ENCODE peak calls at places on chromosomes 5 and 9, in five cellular contexts. M is colonic mucosa, I is Panc1, X is left ventricle myocardium inferior, G is uterus. F is an unnamed sample. For H3K36me3, the result is how much of the 10 kb centered on the place peaks cover.

GRCh38 chr5:180080670-180081280 is 9.2 kb upstream of the RNF130 start:
- DNase-seq in G (no peak), M (no peak), X (no peak), I (no peak), F (no peak)

GRCh38 chr9:129901922-129902321 is 66.7 kb downstream of the USP20 start:
- DNase-seq in I (no peak), M (no peak), X (no peak), G (no peak), F (no peak)

GRCh38 chr5:68562308-68562707 is 346.8 kb downstream of the PIK3R1 start:
- DNase-seq in I (no peak), G (no peak), M (peak), X (no peak), F (no peak)

GRCh38 chr5:81151546-81151945 is 81.6 kb upstream of the CKMT2 start:
- DNase-seq in G (no peak), M (no peak), I (no peak), X (no peak), F (no peak)

GRCh38 chr5:37774912-37775483 is 64.8 kb downstream of the GDNF start:
- DNase-seq in X (no peak), G (no peak), I (no peak), M (peak), F (no peak)

GRCh38 chr5:80781356-80781755 is 126.6 kb upstream of the DHFR start:
- DNase-seq in G (no peak), M (no peak), I (no peak), X (no peak), F (peak)

GRCh38 chr5:91642592-91642991 is 259.5 kb upstream of the ARRDC3 start:
- DNase-seq in M (no peak), G (no peak), X (no peak), I (no peak), F (no peak)

GRCh38 chr5:173972844-173973613 is 15.9 kb upstream of the C5orf47 start:
- DNase-seq in X (peak), M (peak), I (peak), G (peak), F (peak)

GRCh38 chr9:132833451-132834130 is 44.5 kb downstream of the AK8 start:
- DNase-seq in I (no peak), M (no peak), G (no peak), X (no peak), F (no peak)

GRCh38 chr5:178786859-178787499 is 56.5 kb upstream of the ZNF354A start:
- DNase-seq in M (no peak), I (peak), G (peak), X (no peak), F (peak)

GRCh38 chr9:96621619-96622018 is 2.0 kb upstream of the CDC14B start:
- DNase-seq in X (no peak), G (no peak), I (no peak), M (no peak), F (no peak)

GRCh38 chr5:76718381-76718832 is 2.5 kb downstream of the F2R start:
- DNase-seq in I (no peak), G (no peak), X (no peak), M (no peak), F (no peak)

GRCh38 chr5:1834022-1834551 is 32.9 kb downstream of the NDUFS6 start:
- DNase-seq in X (no peak), M (no peak), G (no peak), I (no peak), F (no peak)

GRCh38 chr9:108933231-108933630 is 693 bp downstream of the ELP1 start:
- DNase-seq in X (no peak), I (no peak), M (no peak), G (no peak), F (peak)

GRCh38 chr5:10276691-10277090 is 26.6 kb downstream of the CCT5 start:
- DNase-seq in I (no peak), G (no peak), M (no peak), X (no peak), F (no peak)

GRCh38 chr5:152271420-152271819 is 133.7 kb downstream of the NMUR2 start:
- DNase-seq in X (no peak), I (no peak), M (no peak), G (no peak), F (no peak)

GRCh38 chr9:31137151-31137849 is 1247.1 kb upstream of the ACO1 start:
- DNase-seq in I (no peak), X (no peak), G (no peak), M (no peak), F (peak)

GRCh38 chr5:91178461-91178860 is 204.7 kb downstream of the ARRDC3 start:
- DNase-seq in M (no peak), I (no peak), X (no peak), G (no peak), F (no peak)

GRCh38 chr5:83564069-83564749 is 92.7 kb downstream of the VCAN start:
- DNase-seq in X (no peak), G (no peak), M (no peak), I (peak), F (no peak)

GRCh38 chr5:123099514-123100151 is 10.6 kb downstream of the PRDM6 start:
- DNase-seq in X (no peak), G (no peak), I (no peak), M (no peak), F (no peak)

GRCh38 chr5:73233461-73234151 is 60.6 kb downstream of the TMEM174 start:
- DNase-seq in G (no peak), M (no peak), I (no peak), X (peak), F (no peak)

GRCh38 chr9:124665391-124666058 is 105.6 kb downstream of the NR6A1 start:
- DNase-seq in X (no peak), I (no peak), M (no peak), G (no peak), F (peak)

GRCh38 chr5:308672-309271 is 12.7 kb upstream of the AHRR start:
- DNase-seq in G (no peak), M (no peak), X (no peak), I (no peak), F (peak)

GRCh38 chr9:75582870-75583269 is 307.6 kb upstream of the PCSK5 start:
- DNase-seq in X (no peak), G (no peak), M (no peak), I (no peak), F (no peak)

GRCh38 chr5:374631-375335 is 53.3 kb downstream of the AHRR start:
- DNase-seq in I (no peak), X (no peak), M (peak), G (peak), F (no peak)

GRCh38 chr9:88661759-88662158 is 126.8 kb downstream of the NXNL2 start:
- DNase-seq in I (no peak), G (no peak), M (no peak), X (no peak), F (no peak)

GRCh38 chr9:15373201-15373530 is 49.5 kb upstream of the SNAPC3 start:
- DNase-seq in G (no peak), I (no peak), X (no peak), M (no peak), F (no peak)

GRCh38 chr5:66615136-66615535 is 18.9 kb downstream of the MAST4 start:
- DNase-seq in G (no peak), I (no peak), X (no peak), M (no peak), F (no peak)

DNA sequence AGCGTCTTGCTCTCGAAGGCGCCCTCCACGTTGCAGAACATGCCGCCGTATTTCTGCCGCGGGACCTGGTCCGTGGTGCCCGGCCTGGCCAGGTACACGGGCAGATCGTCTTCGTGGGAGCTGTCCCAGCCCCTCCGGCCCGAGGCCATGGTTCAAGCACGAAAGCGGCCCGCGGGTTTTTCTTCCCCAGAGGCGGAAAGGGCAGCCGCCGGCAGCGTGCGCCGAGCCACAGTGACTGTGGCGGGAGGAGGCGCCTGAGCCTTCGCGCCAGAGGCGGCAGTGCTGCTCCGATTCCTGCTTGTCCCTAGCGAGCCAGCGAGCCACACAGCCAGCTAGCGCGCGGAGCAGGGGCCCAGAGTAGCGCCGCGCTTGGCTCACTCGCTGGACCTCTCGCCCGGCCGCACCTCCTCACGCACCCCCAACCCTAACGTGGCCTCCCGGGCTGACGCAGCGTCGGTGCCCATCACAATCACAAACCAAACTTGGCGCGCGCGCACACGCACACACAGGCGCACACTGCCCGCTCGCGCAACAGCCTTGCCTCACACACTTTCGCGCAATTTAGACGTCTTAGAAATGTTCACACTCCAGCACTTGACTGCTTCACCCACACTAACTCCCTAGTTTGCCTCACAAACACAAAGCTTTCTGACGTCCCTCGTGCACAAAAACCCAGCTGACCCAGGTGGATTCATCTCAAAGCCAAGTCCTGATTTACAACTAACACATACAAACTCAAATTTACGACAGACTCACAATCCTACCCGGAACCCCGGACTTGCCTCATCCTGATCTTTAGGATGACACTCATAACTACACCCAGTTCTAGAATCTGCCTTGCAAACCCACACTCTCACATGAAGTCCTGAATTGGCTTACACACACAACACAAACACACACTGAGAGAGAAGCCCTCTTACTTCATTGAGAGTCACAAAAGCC is at the start of gene DPYSL3:
- DNase-seq in G (peak), X (peak), M (peak), I (no peak), F (no peak)
- TF ChIP-seq CTCF in G (no peak), X (peak), M (no peak), I (peak), F (peak)

GRCh38 chr5:87311400-87312279 is 44.0 kb downstream of the RASA1 start:
- DNase-seq in I (no peak), G (no peak), X (no peak), M (no peak), F (no peak)

GRCh38 chr5:87303324-87303723 is 35.6 kb downstream of the RASA1 start:
- DNase-seq in G (no peak), X (no peak), M (no peak), I (no peak), F (no peak)

GRCh38 chr5:87302061-87302460 is 34.4 kb downstream of the RASA1 start:
- DNase-seq in I (no peak), G (no peak), M (no peak), X (no peak), F (no peak)

DNA sequence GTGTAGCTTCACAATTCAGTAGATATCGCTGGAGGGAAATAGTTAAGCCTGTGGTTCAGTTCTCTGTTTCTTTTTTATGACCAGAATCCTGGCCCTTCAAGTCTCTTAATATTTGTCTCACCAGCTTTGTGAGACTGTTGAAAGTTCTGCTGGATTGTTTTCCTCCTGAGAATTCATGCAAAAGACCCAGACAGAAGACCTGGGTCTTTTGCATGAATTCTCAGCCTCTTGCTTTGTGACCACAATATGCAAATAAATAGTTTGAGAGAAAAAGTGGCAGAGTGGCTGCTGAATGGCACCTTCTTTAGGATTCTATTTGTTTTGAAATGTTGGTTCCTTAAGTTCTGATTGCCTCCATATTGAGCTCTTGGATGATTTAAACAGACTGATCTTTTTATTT is 40.3 kb downstream of the RASA1 start:
- DNase-seq in I (no peak), X (no peak), G (no peak), M (no peak), F (no peak)
- H3K4me3 ChIP-seq in I (no peak), X (no peak), G (no peak), M (no peak), F (no peak)

DNA sequence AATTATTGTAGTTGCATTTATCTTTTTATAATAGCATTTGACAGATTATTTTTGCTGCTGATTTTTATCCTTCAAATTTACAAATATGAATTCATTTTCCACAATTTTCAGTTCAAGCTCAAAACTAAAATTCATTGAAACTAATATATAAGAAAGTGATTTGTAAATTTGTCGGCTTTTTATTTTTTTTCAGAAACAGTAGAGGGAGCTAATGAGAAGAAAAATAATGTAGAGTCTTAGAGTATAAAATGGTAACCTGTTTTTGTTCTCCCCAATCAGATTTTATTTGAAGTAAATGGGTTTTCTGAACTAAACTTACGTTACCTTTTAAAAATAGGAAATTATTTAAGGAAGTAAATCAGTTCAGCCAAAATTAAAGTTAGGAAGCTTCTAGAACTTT is 19.2 kb downstream of the PRRC1 start:
- DNase-seq in M (no peak), G (no peak), I (no peak), X (no peak), F (no peak)
- H3K36me3 ChIP-seq in M (under half), G (under half), I (half or more), X (half or more), F (under half)

GRCh38 chr5:138542120-138542955 is 698 bp downstream of the ETF1 start:
- DNase-seq in I (no peak), G (no peak), M (peak), X (no peak), F (no peak)
- TF ChIP-seq CTCF in I (no peak), G (no peak), M (no peak), X (no peak), F (no peak)

DNA sequence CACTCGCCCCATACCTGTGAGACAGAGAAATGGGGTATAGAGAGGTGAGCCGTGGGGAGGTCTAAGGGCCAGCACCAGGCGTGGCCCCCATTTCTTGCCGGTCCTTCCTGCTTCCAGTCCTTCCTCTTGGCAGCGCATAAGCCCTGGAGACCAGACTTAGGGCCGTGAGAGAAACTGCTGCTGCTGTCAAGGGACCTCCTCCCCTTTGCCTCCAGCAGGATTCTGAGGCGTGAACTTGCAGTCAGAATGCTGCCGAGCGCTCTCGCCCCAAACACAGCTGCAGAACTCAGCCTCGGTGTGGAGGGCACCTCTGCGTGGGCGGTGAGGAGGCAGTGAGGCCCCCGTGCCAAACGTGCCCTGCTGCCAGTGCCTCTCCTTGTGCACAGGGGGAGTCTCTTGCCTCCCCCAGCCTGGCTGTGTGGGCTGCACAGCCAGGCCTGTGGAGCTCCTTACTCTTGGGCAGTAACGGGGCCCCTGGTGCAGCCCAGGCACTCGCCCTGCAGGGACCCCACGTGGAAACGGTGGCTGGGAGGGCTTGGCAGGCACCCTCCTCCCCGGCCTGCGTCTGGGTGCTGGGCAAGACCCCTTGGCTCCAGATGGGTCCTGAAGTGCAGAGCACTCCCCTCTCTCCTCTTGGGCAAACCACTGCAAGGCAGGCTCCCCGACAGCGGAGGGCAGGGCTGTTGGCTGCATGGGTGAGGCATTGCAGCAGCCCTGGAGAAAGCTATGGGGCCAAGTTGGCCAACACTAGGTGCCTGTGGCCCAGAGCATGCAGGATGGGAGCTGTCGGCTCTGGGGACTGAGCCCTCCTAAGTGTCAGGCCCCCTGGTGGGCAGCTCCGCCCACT is 85.4 kb downstream of the RXRA start:
- DNase-seq in G (no peak), X (peak), I (no peak), M (no peak), F (no peak)
- H3K4me3 ChIP-seq in G (no peak), X (peak), I (no peak), M (no peak), F (no peak)

GRCh38 chr9:37251452-37251851 is 131.1 kb downstream of the ZCCHC7 start:
- DNase-seq in G (no peak), I (no peak), M (no peak), X (no peak), F (no peak)
- H3K36me3 ChIP-seq in G (under half), I (under half), M (under half), X (under half), F (under half)

GRCh38 chr9:128409998-128410397 is 10.7 kb upstream of the CERCAM start:
- DNase-seq in I (no peak), M (no peak), G (no peak), X (no peak), F (no peak)

GRCh38 chr9:128409450-128409849 is 11.2 kb upstream of the CERCAM start:
- DNase-seq in I (no peak), M (no peak), G (no peak), X (no peak), F (no peak)

GRCh38 chr9:128414461-128414860 is 6.2 kb upstream of the CERCAM start:
- DNase-seq in M (no peak), G (no peak), I (no peak), X (no peak), F (no peak)

GRCh38 chr9:128411373-128412119 is 9.1 kb upstream of the CERCAM start:
- DNase-seq in G (no peak), X (no peak), I (no peak), M (no peak), F (no peak)

DNA sequence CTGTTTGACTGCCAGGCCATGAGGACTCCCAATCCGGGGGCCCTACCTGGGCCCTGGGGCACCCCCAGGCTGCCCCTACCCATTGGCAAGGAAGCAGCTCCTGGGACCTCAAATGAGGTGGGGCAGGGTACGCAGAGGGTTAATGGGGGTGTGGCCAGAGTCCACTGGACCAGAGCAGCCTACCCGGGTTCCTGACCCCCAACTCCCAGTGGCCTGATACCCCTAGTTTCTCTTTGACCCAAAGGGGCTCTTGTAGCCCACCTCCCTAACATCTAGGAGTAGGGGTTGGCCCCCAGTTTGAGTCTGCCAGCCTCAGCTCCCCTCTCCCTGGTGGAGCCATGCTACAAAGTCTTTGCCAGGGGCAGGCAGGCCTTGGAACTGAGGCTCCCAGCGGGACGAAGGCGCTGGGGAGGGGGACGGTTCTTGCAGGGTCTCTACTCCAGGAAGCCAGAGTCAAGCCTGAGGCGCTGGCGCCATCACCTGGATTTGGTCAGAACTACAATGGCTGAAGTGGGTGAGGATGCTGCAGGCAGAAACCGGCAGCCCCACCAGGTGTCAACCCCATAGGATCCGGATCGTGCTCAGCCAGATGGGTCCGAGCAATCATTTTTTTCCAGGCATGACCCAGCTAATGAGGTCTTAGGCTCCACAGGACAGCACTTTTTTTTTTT is 8.4 kb upstream of the CERCAM start:
- DNase-seq in G (no peak), X (peak), I (no peak), M (peak), F (no peak)
- TF ChIP-seq CTCF in G (peak), X (peak), I (peak), M (no peak), F (peak)

DNA sequence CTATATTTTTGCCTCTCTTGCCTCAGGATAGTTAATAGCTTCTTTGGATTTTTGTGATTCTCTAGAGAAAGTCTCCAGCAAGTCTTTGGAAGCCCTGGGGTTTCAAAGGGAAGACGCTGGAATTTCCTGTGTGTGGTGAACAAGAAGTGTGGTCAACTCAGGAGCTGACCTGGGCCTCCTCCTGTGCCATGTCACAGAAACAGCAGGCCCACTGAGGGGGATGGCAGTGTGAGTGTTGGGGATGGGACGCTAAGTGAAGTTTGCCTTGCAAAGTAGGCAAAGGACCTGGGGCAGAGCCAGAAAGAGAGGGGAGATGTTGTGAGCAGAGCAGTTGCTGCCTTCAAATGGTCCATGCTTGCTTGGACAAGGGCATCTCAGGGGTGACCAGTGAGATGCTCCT is 226.3 kb downstream of the DMRT2 start:
- DNase-seq in G (no peak), M (no peak), I (no peak), X (no peak), F (no peak)
- H3K4me3 ChIP-seq in G (no peak), M (no peak), I (no peak), X (no peak), F (no peak)

GRCh38 chr9:136445799-136446198 is 6.2 kb upstream of the INPP5E start:
- DNase-seq in X (no peak), I (no peak), G (no peak), M (no peak), F (no peak)
- H3K36me3 ChIP-seq in X (half or more), I (under half), G (under half), M (under half), F (under half)

GRCh38 chr5:176870110-176870591 is 29.0 kb downstream of the HK3 start:
- DNase-seq in M (peak), I (no peak), X (no peak), G (no peak), F (no peak)
- TF ChIP-seq CTCF in M (no peak), I (peak), X (peak), G (no peak), F (peak)

F was measured in kidney epithelial cell.